ENCODE peak calls at places on chromosomes 16 and 17, in four cellular contexts. C is H9, Q is mesenchymal stem cell, N is IMR-90. Y is an unnamed sample.

GRCh38 chr17:2212328-2212981 is 91.1 kb downstream of the SMG6 start:
- DNase-seq in C (no peak), N (peak), Q (peak), Y (no peak)

GRCh38 chr16:67967956-67968439 is 439 bp downstream of the SLC12A4 start:
- DNase-seq in Q (peak), N (peak), C (no peak), Y (peak)

GRCh38 chr16:69131167-69131748 is 1.1 kb downstream of the CHTF8 start:
- DNase-seq in C (peak), Q (peak), N (peak), Y (peak)

GRCh38 chr16:48139517-48139916 is 16.3 kb downstream of the ABCC12 start:
- DNase-seq in C (no peak), N (no peak), Q (no peak), Y (peak)

GRCh38 chr16:79519448-79519847 is 81.1 kb downstream of the MAF start:
- DNase-seq in N (no peak), Q (no peak), C (no peak), Y (no peak)

GRCh38 chr17:76562734-76563148 is 22.9 kb downstream of the PRCD start:
- DNase-seq in Q (peak), N (peak), C (no peak), Y (no peak)

GRCh38 chr16:6615661-6616060 is 717.0 kb upstream of the RBFOX1 start:
- DNase-seq in C (no peak), N (no peak), Q (no peak), Y (no peak)

GRCh38 chr17:40362696-40363479 is 1.6 kb downstream of the GJD3 start:
- DNase-seq in C (peak), N (peak), Q (peak), Y (peak)

GRCh38 chr17:53736516-53737274 is 86.0 kb upstream of the KIF2B start:
- DNase-seq in C (no peak), Q (no peak), N (no peak), Y (no peak)

GRCh38 chr16:57128787-57129389 is 36.5 kb downstream of the CPNE2 start:
- DNase-seq in Q (no peak), N (no peak), C (no peak), Y (no peak)

GRCh38 chr17:56690441-56691291 is 97.2 kb downstream of the NOG start:
- DNase-seq in N (no peak), C (no peak), Q (no peak), Y (no peak)

GRCh38 chr16:67034478-67034877 is 5.5 kb downstream of the CBFB start:
- DNase-seq in N (peak), C (no peak), Q (no peak), Y (no peak)

GRCh38 chr16:23020084-23020483 is 129.2 kb downstream of the USP31 start:
- DNase-seq in Q (no peak), C (no peak), N (no peak), Y (no peak)

GRCh38 chr16:11978080-11978479 is 1.5 kb downstream of the SNX29 start:
- DNase-seq in Q (no peak), N (no peak), C (no peak), Y (no peak)

GRCh38 chr17:79082311-79083190 is 7.9 kb downstream of the ENGASE start:
- DNase-seq in Q (peak), N (peak), C (peak), Y (peak)

GRCh38 chr17:50234581-50234980 is 33.1 kb upstream of the COL1A1 start:
- DNase-seq in Q (no peak), C (no peak), N (no peak), Y (no peak)

GRCh38 chr17:40018211-40019121 is 3.2 kb downstream of the CSF3 start:
- DNase-seq in C (peak), N (no peak), Q (no peak), Y (peak)

GRCh38 chr17:35684046-35684802 is 47.2 kb upstream of the RASL10B start:
- DNase-seq in Q (peak), C (peak), N (peak), Y (peak)

GRCh38 chr17:62187681-62188080 is 122.6 kb upstream of the MED13 start:
- DNase-seq in Q (peak), N (peak), C (no peak), Y (peak)

GRCh38 chr17:38873646-38874380 is 4.0 kb downstream of the LASP1 start:
- DNase-seq in Q (no peak), N (no peak), C (peak), Y (no peak)

GRCh38 chr17:78263063-78263735 is 31.8 kb downstream of the TMEM235 start:
- DNase-seq in N (no peak), C (peak), Q (peak), Y (no peak)

GRCh38 chr16:67240506-67240905 is 6.8 kb downstream of the FHOD1 start:
- DNase-seq in C (no peak), N (peak), Q (peak), Y (no peak)

GRCh38 chr16:87351320-87351698 is 32.3 kb downstream of the FBXO31 start:
- DNase-seq in N (no peak), Q (no peak), C (no peak), Y (no peak)

GRCh38 chr17:9021158-9021984 is at the start of gene NTN1:
- DNase-seq in Q (peak), N (peak), C (peak), Y (no peak)

GRCh38 chr17:4577386-4577993 is 6.8 kb upstream of the SMTNL2 start:
- DNase-seq in C (no peak), N (no peak), Q (no peak), Y (no peak)

GRCh38 chr16:88453621-88454314 is 688 bp downstream of the ZFPM1 start:
- DNase-seq in Q (peak), C (no peak), N (no peak), Y (peak)

GRCh38 chr17:41917957-41918391 is 777 bp downstream of the ACLY start:
- DNase-seq in Q (peak), N (peak), C (no peak), Y (no peak)

GRCh38 chr16:4684030-4684715 is 9.2 kb upstream of the NUDT16L1 start:
- DNase-seq in Q (no peak), N (no peak), C (no peak), Y (no peak)
- H4K8ac ChIP-seq in Q (no peak), N (no peak), C (no peak), Y (no peak)

GRCh38 chr16:84755004-84755672 is 55.3 kb downstream of the USP10 start:
- DNase-seq in Q (no peak), C (no peak), N (no peak), Y (no peak)
- H3K4ac ChIP-seq in Q (peak), C (no peak), N (peak), Y (no peak)

GRCh38 chr16:85914423-85914794 is 15.4 kb downstream of the IRF8 start:
- DNase-seq in Q (no peak), N (no peak), C (no peak), Y (no peak)
- H4K8ac ChIP-seq in Q (no peak), N (no peak), C (no peak), Y (no peak)

GRCh38 chr16:27482397-27483082 is 67.2 kb downstream of the GTF3C1 start:
- DNase-seq in C (no peak), N (no peak), Q (no peak), Y (no peak)

GRCh38 chr16:27483083-27483437 is 66.7 kb downstream of the GTF3C1 start:
- DNase-seq in N (no peak), C (no peak), Q (no peak), Y (no peak)

GRCh38 chr16:27483624-27484023 is 66.1 kb downstream of the GTF3C1 start:
- DNase-seq in C (no peak), N (no peak), Q (no peak), Y (no peak)

GRCh38 chr16:27480761-27481160 is 69.0 kb downstream of the GTF3C1 start:
- DNase-seq in N (no peak), C (no peak), Q (no peak), Y (no peak)

DNA sequence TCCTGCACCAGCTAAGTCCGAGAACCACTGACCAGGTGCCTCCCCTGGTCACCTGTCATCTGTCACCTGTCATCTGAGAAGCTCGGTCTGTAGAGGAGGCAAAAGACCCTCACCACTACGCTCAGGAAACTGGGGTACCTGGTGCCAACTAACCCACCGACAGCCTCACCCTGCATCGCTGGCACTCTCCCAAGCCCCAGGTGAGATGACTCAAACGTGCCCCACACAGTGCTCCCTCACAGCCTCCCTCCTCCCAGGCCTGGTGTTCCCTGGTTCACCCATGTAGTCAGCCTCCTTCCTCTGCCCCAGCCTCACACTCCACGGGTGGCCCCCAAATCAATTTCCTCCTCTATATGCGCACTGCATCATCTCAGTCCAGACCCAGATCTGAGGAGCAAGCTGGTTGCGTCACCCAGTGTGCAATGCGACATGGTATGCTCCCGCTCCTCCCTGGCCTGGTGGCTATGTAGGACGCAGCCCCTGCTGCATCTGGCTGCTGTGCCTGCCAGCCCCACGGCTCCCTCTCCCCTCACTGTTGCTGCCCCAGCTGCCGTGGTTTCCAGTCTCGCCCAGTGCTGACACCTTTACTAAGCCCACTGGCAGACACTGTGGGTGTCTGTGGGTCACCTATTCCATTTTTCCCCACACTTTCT is 68.3 kb downstream of the GTF3C1 start:
- DNase-seq in Q (no peak), N (no peak), C (no peak), Y (no peak)
- H3K4ac ChIP-seq in Q (no peak), N (no peak), C (no peak), Y (no peak)

GRCh38 chr16:1127101-1127500 is 25.8 kb upstream of the CACNA1H start:
- DNase-seq in C (no peak), N (no peak), Q (no peak), Y (no peak)
- H4K8ac ChIP-seq in C (no peak), N (no peak), Q (no peak), Y (no peak)

GRCh38 chr17:82212331-82213250 is at the start of gene CCDC57:
- DNase-seq in Q (peak), N (peak), C (peak), Y (peak)
- H3K4ac ChIP-seq in Q (peak), N (peak), C (no peak), Y (peak)

GRCh38 chr16:4618645-4619418 is 4.1 kb upstream of the UBALD1 start:
- DNase-seq in Q (no peak), C (no peak), N (no peak), Y (no peak)
- H4K8ac ChIP-seq in Q (no peak), C (no peak), N (no peak), Y (no peak)

Y was measured in mesendoderm.